ENCODE peak calls at places on chromosome 12, in nine cellular contexts. Q is GM13977, Z is cardiac muscle cell, G is Kasumi-1, W is IMR-90, C is fibroblast of the aortic adventitia, U is left ventricle myocardium inferior, A is HuH-7.5, I is H54. X is an unnamed sample.

GRCh38 chr12:109098671-109099070 is 1.3 kb downstream of the UNG start:
- DNase-seq in G (no peak), W (no peak), Z (no peak), C (peak; percentile 27), Q (no peak), I (no peak), U (no peak), A (no peak), X (no peak)

GRCh38 chr12:81517296-81517695 is 241.9 kb downstream of the PPFIA2 start:
- DNase-seq in U (no peak), Q (no peak), Z (no peak), W (no peak), G (no peak), I (no peak), C (no peak), A (no peak), X (no peak)

GRCh38 chr12:88371416-88372183 is 208.7 kb downstream of the KITLG start:
- DNase-seq in G (no peak), U (no peak), C (peak; percentile 33), W (no peak), I (no peak), Q (no peak), Z (peak; percentile 29), A (no peak), X (peak; percentile 67)

GRCh38 chr12:127393896-127394295 is 873.1 kb upstream of the TMEM132C start:
- DNase-seq in U (no peak), I (peak; percentile 54), W (peak; percentile 76), Z (peak; percentile 10), C (peak; percentile 65), Q (no peak), G (no peak), A (no peak), X (peak; percentile 24)

GRCh38 chr12:65649126-65649525 is 175.2 kb upstream of the HMGA2 start:
- DNase-seq in G (no peak), A (no peak), I (peak; percentile 48), W (peak; percentile 100), U (no peak), Q (no peak), C (peak; percentile 99), Z (peak; percentile 98), X (peak; percentile 58)

GRCh38 chr12:78725951-78726550 is 138.5 kb upstream of the SYT1 start:
- DNase-seq in I (no peak), U (no peak), A (no peak), G (no peak), Z (no peak), Q (no peak), W (no peak), C (no peak), X (no peak)

GRCh38 chr12:79689477-79690155 is 1.1 kb downstream of the PAWR start:
- DNase-seq in Q (peak; percentile 67), Z (peak; percentile 55), U (peak; percentile 30), G (peak; percentile 69), C (peak; percentile 50), A (peak; percentile 39), I (no peak), W (peak; percentile 55), X (peak; percentile 45)

GRCh38 chr12:73110816-73111215 is 838.6 kb downstream of the TRHDE start:
- DNase-seq in W (no peak), Q (no peak), C (no peak), U (no peak), A (no peak), Z (no peak), I (no peak), G (no peak), X (no peak)

GRCh38 chr12:104276192-104277131 is 27.1 kb upstream of the EID3 start:
- DNase-seq in A (no peak), C (no peak), U (no peak), I (no peak), G (no peak), Z (no peak), Q (peak; percentile 38), W (no peak), X (no peak)

GRCh38 chr12:51625370-51625769 is 34.3 kb downstream of the SCN8A start:
- DNase-seq in W (no peak), I (no peak), Z (no peak), U (no peak), G (no peak), C (no peak), Q (no peak), A (no peak), X (no peak)